ENCODE peak calls at places on chromosomes 16 and 17, in eight cellular contexts. I is PC-3, R is AG04449, K is IMR-90, X is heart left ventricle, V is GM23338, B is mammary epithelial cell, S is ovary. A is an unnamed sample.

GRCh38 chr17:29158515-29159275 is 21.5 kb downstream of the MYO18A start:
- DNase-seq in K (peak), I (no peak), S (peak), B (no peak), R (no peak), X (no peak), V (no peak), A (no peak)

GRCh38 chr16:87877942-87878507 is 8.7 kb upstream of the SLC7A5 start:
- DNase-seq in R (no peak), V (no peak), B (no peak), K (no peak), S (no peak), X (no peak), I (no peak), A (no peak)

GRCh38 chr17:47776330-47777197 is 43.5 kb downstream of the TBX21 start:
- DNase-seq in I (peak), B (peak), S (no peak), V (peak), X (no peak), R (no peak), K (peak), A (no peak)

GRCh38 chr17:77160877-77161530 is 20.2 kb downstream of the SEC14L1 start:
- DNase-seq in K (no peak), R (no peak), S (no peak), B (no peak), V (no peak), X (no peak), I (no peak), A (no peak)

GRCh38 chr17:80983545-80983944 is 8.1 kb upstream of the CHMP6 start:
- DNase-seq in K (no peak), X (no peak), R (no peak), B (no peak), S (no peak), V (no peak), I (no peak), A (no peak)

GRCh38 chr17:45997624-45998023 is 1.4 kb upstream of the STH start:
- DNase-seq in X (no peak), R (no peak), I (peak), K (peak), B (no peak), V (no peak), S (no peak), A (no peak)

GRCh38 chr16:14309001-14309886 is 238.1 kb downstream of the MRTFB start:
- DNase-seq in X (no peak), S (no peak), R (no peak), K (peak), I (peak), V (peak), B (peak), A (no peak)

GRCh38 chr16:28951410-28951943 is 740 bp downstream of the NFATC2IP start:
- DNase-seq in I (no peak), B (peak), X (peak), K (no peak), S (peak), R (no peak), V (peak), A (peak)

GRCh38 chr17:34456121-34456520 is 93.1 kb upstream of the CCL1 start:
- DNase-seq in X (no peak), V (no peak), R (no peak), B (no peak), K (no peak), I (no peak), S (no peak), A (no peak)

GRCh38 chr17:82249896-82250581 is 21.2 kb downstream of the SLC16A3 start:
- DNase-seq in B (no peak), K (no peak), V (no peak), S (no peak), R (no peak), X (no peak), I (no peak), A (no peak)

GRCh38 chr17:81576621-81577277 is 24.6 kb upstream of the FAAP100 start:
- DNase-seq in S (no peak), I (peak), R (no peak), B (peak), K (peak), X (no peak), V (no peak), A (no peak)

GRCh38 chr17:2264023-2264860 is 39.3 kb downstream of the SMG6 start:
- DNase-seq in B (no peak), V (no peak), K (peak), I (no peak), S (no peak), X (no peak), R (no peak), A (no peak)

GRCh38 chr16:81527477-81528178 is 83.0 kb downstream of the CMIP start:
- DNase-seq in R (no peak), K (no peak), I (peak), B (no peak), V (no peak), X (no peak), S (no peak), A (no peak)

GRCh38 chr17:1555618-1556471 is 6.7 kb downstream of the PITPNA start:
- DNase-seq in B (no peak), X (no peak), K (no peak), V (no peak), S (no peak), R (no peak), I (no peak), A (no peak)

GRCh38 chr17:418421-418751 is 65.8 kb upstream of the RPH3AL start:
- DNase-seq in S (no peak), I (no peak), R (no peak), K (no peak), V (no peak), B (no peak), X (no peak), A (no peak)

GRCh38 chr16:8686879-8687278 is 12.5 kb downstream of the ABAT start:
- DNase-seq in I (no peak), X (no peak), S (no peak), R (no peak), B (no peak), K (no peak), V (no peak), A (no peak)

GRCh38 chr16:77834600-77834963 is 46.2 kb downstream of the VAT1L start:
- DNase-seq in K (peak), R (peak), V (peak), S (no peak), I (no peak), B (no peak), X (no peak), A (no peak)

GRCh38 chr16:80231888-80232287 is 308.9 kb upstream of the DYNLRB2 start:
- DNase-seq in R (peak), K (peak), S (no peak), V (no peak), I (no peak), B (peak), X (no peak), A (no peak)

GRCh38 chr17:41455236-41455635 is 11.9 kb downstream of the KRT32 start:
- DNase-seq in B (peak), S (no peak), I (no peak), V (no peak), K (no peak), R (no peak), X (no peak), A (no peak)

GRCh38 chr17:68011199-68011665 is 15.0 kb upstream of the C17orf58 start:
- DNase-seq in R (no peak), K (no peak), I (peak), S (no peak), V (peak), X (peak), B (no peak), A (peak)

GRCh38 chr17:28216528-28216927 is 102.5 kb upstream of the TMEM97 start:
- DNase-seq in S (no peak), K (peak), V (peak), I (peak), X (no peak), B (peak), R (no peak), A (no peak)

GRCh38 chr17:44911133-44912001 is 3.9 kb downstream of the GFAP start:
- DNase-seq in I (peak), V (peak), R (no peak), B (no peak), K (peak), S (peak), X (peak), A (peak)

GRCh38 chr17:39193346-39193745 is 4.1 kb downstream of the CACNB1 start:
- DNase-seq in X (no peak), V (no peak), B (no peak), I (no peak), K (no peak), R (no peak), S (no peak), A (no peak)

GRCh38 chr16:27841061-27841801 is 222.3 kb downstream of the GSG1L start:
- DNase-seq in K (no peak), I (no peak), S (no peak), V (no peak), R (no peak), X (no peak), B (no peak), A (no peak)

GRCh38 chr17:80187493-80187892 is 17.7 kb downstream of the CARD14 start:
- DNase-seq in V (no peak), I (peak), R (no peak), K (no peak), X (peak), B (peak), S (peak), A (peak)

GRCh38 chr16:28974007-28974436 is 556 bp upstream of the SPNS1 start:
- DNase-seq in I (peak), X (peak), V (peak), R (no peak), K (peak), S (peak), B (peak), A (peak)

GRCh38 chr16:11233727-11234376 is 22.2 kb downstream of the SOCS1 start:
- DNase-seq in B (no peak), K (no peak), S (no peak), I (no peak), R (no peak), X (no peak), V (peak), A (no peak)

GRCh38 chr17:73291260-73291801 is 20.5 kb downstream of the CDC42EP4 start:
- DNase-seq in B (peak), V (no peak), K (peak), I (peak), X (peak), R (no peak), S (peak), A (peak)

GRCh38 chr17:17792143-17792550 is 44.6 kb downstream of the SREBF1 start:
- DNase-seq in V (no peak), I (no peak), X (no peak), S (no peak), R (no peak), B (no peak), K (no peak), A (no peak)

GRCh38 chr17:1188812-1189211 is 9.0 kb upstream of the ABR start:
- DNase-seq in S (peak), I (no peak), B (no peak), X (peak), K (peak), R (no peak), V (no peak), A (peak)

GRCh38 chr17:63136381-63137012 is 170.5 kb downstream of the TANC2 start:
- DNase-seq in X (no peak), S (no peak), K (no peak), I (no peak), B (no peak), R (no peak), V (peak), A (no peak)

GRCh38 chr17:20896153-20896649 is 146.6 kb downstream of the USP22 start:
- DNase-seq in I (no peak), R (no peak), K (peak), B (peak), S (peak), V (peak), X (no peak), A (peak)

GRCh38 chr17:5135726-5136579 is 20.1 kb downstream of the USP6 start:
- DNase-seq in S (no peak), X (no peak), R (no peak), K (no peak), V (no peak), B (no peak), I (no peak), A (no peak)

GRCh38 chr17:40926341-40926740 is 11.1 kb downstream of the KRT23 start:
- DNase-seq in X (no peak), S (no peak), R (no peak), K (no peak), V (no peak), B (no peak), I (no peak), A (no peak)

GRCh38 chr16:66851166-66851964 is 7.2 kb downstream of the CA7 start:
- DNase-seq in K (no peak), I (no peak), X (no peak), V (no peak), S (no peak), R (no peak), B (no peak), A (no peak)

GRCh38 chr17:52823155-52823554 is 664.6 kb upstream of the CA10 start:
- DNase-seq in R (no peak), K (no peak), I (no peak), S (no peak), V (no peak), B (no peak), X (no peak), A (no peak)

GRCh38 chr17:38881600-38882191 is 11.8 kb downstream of the LASP1 start:
- DNase-seq in R (no peak), V (no peak), B (no peak), K (peak), X (peak), I (no peak), S (peak), A (peak)

GRCh38 chr16:17328971-17329370 is 141.8 kb downstream of the XYLT1 start:
- DNase-seq in K (no peak), V (no peak), S (no peak), B (no peak), X (no peak), R (no peak), I (no peak), A (no peak)
- H3K4me3 ChIP-seq in K (no peak), V (no peak), S (no peak), B (no peak), X (no peak), R (no peak), I (no peak), A (no peak)

GRCh38 chr17:3657588-3657869 is 10.8 kb downstream of the TAX1BP3 start:
- DNase-seq in K (no peak), X (no peak), R (no peak), S (no peak), B (no peak), I (no peak), V (no peak), A (no peak)

GRCh38 chr17:3657874-3658783 is 10.2 kb downstream of the TAX1BP3 start:
- DNase-seq in S (no peak), X (no peak), K (no peak), R (no peak), I (no peak), V (no peak), B (no peak), A (no peak)

GRCh38 chr17:3660311-3660891 is 8.0 kb downstream of the TAX1BP3 start:
- DNase-seq in R (no peak), X (no peak), S (peak), V (no peak), B (no peak), I (no peak), K (no peak), A (no peak)

GRCh38 chr17:3658784-3659449 is 9.5 kb downstream of the TAX1BP3 start:
- DNase-seq in V (no peak), B (no peak), R (no peak), S (peak), I (no peak), X (no peak), K (no peak), A (no peak)

GRCh38 chr17:3659541-3660111 is 8.8 kb downstream of the TAX1BP3 start:
- DNase-seq in V (no peak), R (no peak), I (peak), S (peak), X (peak), K (peak), B (peak), A (peak)
- TF ChIP-seq CTCF in V (no peak), R (no peak), I (no peak), S (peak), X (no peak), K (no peak), B (peak), A (no peak)

GRCh38 chr17:57482657-57483056 is 226.3 kb downstream of the MSI2 start:
- DNase-seq in X (no peak), K (peak), B (no peak), R (no peak), I (no peak), V (no peak), S (no peak), A (no peak)
- H3K4me3 ChIP-seq in X (no peak), K (no peak), B (no peak), R (no peak), I (no peak), V (no peak), S (no peak), A (no peak)

GRCh38 chr17:19363114-19363438 is 553 bp upstream of the B9D1 start:
- DNase-seq in X (no peak), R (no peak), S (no peak), V (no peak), B (no peak), I (no peak), K (no peak), A (no peak)
- TF ChIP-seq CTCF in X (no peak), R (no peak), S (no peak), V (no peak), B (no peak), I (peak), K (no peak), A (no peak)

GRCh38 chr16:84821179-84821578 is 1.4 kb downstream of the CRISPLD2 start:
- DNase-seq in V (no peak), S (no peak), B (no peak), K (no peak), X (no peak), R (no peak), I (no peak), A (no peak)
- H3K4me3 ChIP-seq in V (no peak), S (peak), B (no peak), K (peak), X (peak), R (peak), I (no peak), A (peak)

DNA sequence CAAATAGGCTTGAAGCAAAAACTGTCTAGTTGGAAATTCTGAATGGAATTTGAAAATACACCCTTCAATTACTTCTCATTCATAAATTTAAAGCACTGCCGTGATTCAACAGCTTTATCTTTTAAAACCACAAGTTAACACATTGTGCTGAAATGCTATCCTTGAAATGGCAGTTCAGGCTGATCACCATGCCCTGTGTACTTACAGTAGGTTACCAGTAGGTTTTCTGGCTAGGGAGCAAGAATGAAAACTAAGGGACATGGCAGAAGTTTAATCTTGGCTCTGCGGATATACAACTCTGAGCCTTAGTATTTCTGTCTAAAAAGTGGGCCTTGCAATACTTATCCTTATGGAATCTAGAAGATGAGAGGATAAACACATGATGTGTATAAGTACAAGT is 28.0 kb downstream of the NXPH3 start:
- DNase-seq in B (no peak), K (no peak), I (no peak), V (no peak), S (no peak), X (no peak), R (no peak), A (no peak)
- TF ChIP-seq CTCF in B (peak), K (no peak), I (no peak), V (no peak), S (no peak), X (no peak), R (no peak), A (no peak)

DNA sequence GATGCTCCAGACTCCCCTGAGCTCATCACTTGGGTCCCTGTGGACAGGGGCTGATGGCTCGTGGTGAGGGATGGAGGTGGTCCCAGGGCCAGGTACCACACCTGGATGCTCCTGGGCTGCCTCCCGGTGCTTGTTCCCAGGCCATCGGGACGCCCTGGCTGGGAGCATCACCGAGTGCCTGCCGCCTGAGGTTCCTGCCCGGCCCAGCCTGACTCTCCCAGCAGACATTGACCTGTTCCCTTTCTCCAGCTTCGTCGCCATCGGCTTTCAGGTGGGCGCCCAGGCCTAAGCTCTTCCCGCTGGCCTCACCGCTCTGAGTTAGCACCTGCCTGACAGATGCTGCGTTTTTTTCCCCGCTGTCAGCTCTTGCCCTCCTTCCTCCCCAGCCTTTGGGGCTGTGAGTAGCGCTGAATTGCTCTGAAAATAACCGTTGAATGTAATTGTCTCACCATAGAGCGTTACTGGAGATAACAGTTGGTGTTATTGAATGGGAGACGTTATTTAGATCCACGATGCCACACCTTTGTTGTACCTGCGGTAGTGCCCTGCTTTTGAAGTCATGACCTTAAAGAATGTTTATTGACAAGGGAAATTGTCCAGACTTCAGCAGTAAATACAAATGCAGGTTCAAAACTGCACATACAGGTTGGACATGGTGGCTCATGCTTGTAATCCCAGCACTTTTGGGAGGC is 21.3 kb upstream of the SMIM5 start:
- DNase-seq in X (no peak), S (no peak), V (no peak), K (no peak), R (no peak), B (no peak), I (peak), A (no peak)
- H3K4me3 ChIP-seq in X (no peak), S (no peak), V (no peak), K (no peak), R (no peak), B (no peak), I (no peak), A (no peak)

GRCh38 chr16:57633383-57634064 is 5.1 kb downstream of the ADGRG1 start:
- DNase-seq in I (no peak), B (no peak), K (no peak), V (no peak), X (no peak), S (no peak), R (no peak), A (no peak)

GRCh38 chr16:57630402-57630787 is 2.0 kb downstream of the ADGRG1 start:
- DNase-seq in B (no peak), K (no peak), I (no peak), V (no peak), S (no peak), X (no peak), R (no peak), A (no peak)

GRCh38 chr16:57632568-57632967 is 4.1 kb downstream of the ADGRG1 start:
- DNase-seq in K (peak), V (no peak), I (no peak), X (no peak), S (no peak), B (no peak), R (no peak), A (peak)

GRCh38 chr16:57629516-57630401 is 1.3 kb downstream of the ADGRG1 start:
- DNase-seq in S (no peak), V (no peak), X (no peak), B (no peak), R (no peak), K (no peak), I (no peak), A (no peak)

GRCh38 chr16:57630931-57631845 is 2.8 kb downstream of the ADGRG1 start:
- DNase-seq in V (no peak), X (no peak), K (no peak), I (no peak), R (no peak), B (no peak), S (no peak), A (no peak)
- TF ChIP-seq CTCF in V (no peak), X (no peak), K (no peak), I (no peak), R (no peak), B (no peak), S (no peak), A (no peak)

GRCh38 chr17:74453665-74454196 is 12.7 kb upstream of the CD300A start:
- DNase-seq in I (peak), K (no peak), B (no peak), X (no peak), S (no peak), V (no peak), R (no peak), A (no peak)

GRCh38 chr17:74451557-74451956 is 14.9 kb upstream of the CD300A start:
- DNase-seq in I (no peak), X (no peak), R (no peak), K (no peak), S (no peak), B (no peak), V (no peak), A (no peak)

GRCh38 chr17:74454197-74455024 is 12.0 kb upstream of the CD300A start:
- DNase-seq in I (no peak), B (peak), X (peak), R (no peak), V (peak), S (peak), K (peak), A (peak)

GRCh38 chr17:74452027-74452840 is 14.2 kb upstream of the CD300A start:
- DNase-seq in K (no peak), B (no peak), X (no peak), R (no peak), S (no peak), I (no peak), V (no peak), A (no peak)

GRCh38 chr17:74452841-74453661 is 13.4 kb upstream of the CD300A start:
- DNase-seq in I (no peak), S (peak), V (no peak), K (no peak), R (no peak), X (no peak), B (no peak), A (no peak)
- H3K4me3 ChIP-seq in I (peak), S (peak), V (peak), K (no peak), R (no peak), X (no peak), B (no peak), A (peak)

A was measured in heart right ventricle.